ENCODE peak calls at places on chromosome 2, in four cellular contexts. B is HL-60, V is K562, S is GM12878. R is an unnamed sample.

GRCh38 chr2:3572620-3573019 is 2.4 kb upstream of the RPS7 start:
- DNase-seq in B (no peak), V (no peak), S (no peak), R (no peak)

GRCh38 chr2:72115361-72116080 is 32.1 kb downstream of the CYP26B1 start:
- DNase-seq in V (no peak), S (no peak), B (no peak), R (no peak)

GRCh38 chr2:23662466-23662865 is 264.5 kb downstream of the ATAD2B start:
- DNase-seq in S (no peak), V (no peak), B (no peak), R (no peak)

GRCh38 chr2:241902357-241902991 is 32.9 kb downstream of the RTP5 start:
- DNase-seq in V (no peak), S (no peak), B (no peak), R (no peak)

GRCh38 chr2:60948926-60949579 is 67.7 kb downstream of the REL start:
- DNase-seq in V (no peak), B (no peak), S (no peak), R (no peak)

GRCh38 chr2:239522002-239522739 is 121.4 kb upstream of the HDAC4 start:
- DNase-seq in S (no peak), V (peak), B (no peak), R (no peak)

GRCh38 chr2:241574911-241575623 is 16.5 kb downstream of the BOK start:
- DNase-seq in V (no peak), S (no peak), B (no peak), R (no peak)

GRCh38 chr2:240946046-240946445 is 39.9 kb downstream of the CROCC2 start:
- DNase-seq in V (no peak), S (no peak), B (no peak), R (no peak)

GRCh38 chr2:233084488-233084887 is 24.3 kb downstream of the INPP5D start:
- DNase-seq in V (no peak), B (peak), S (peak), R (no peak)

GRCh38 chr2:104758199-104758620 is 95.7 kb upstream of the POU3F3 start:
- DNase-seq in V (no peak), S (no peak), B (no peak), R (no peak)

GRCh38 chr2:176188218-176188968 is at the start of gene HOXD1:
- DNase-seq in V (peak), B (no peak), S (no peak), R (no peak)

GRCh38 chr2:238163494-238164198 is 4.9 kb downstream of the ERFE start:
- DNase-seq in V (no peak), S (no peak), B (no peak), R (peak)

GRCh38 chr2:178825183-178825582 is 18.0 kb upstream of the TTN start:
- DNase-seq in V (no peak), B (no peak), S (no peak), R (no peak)

GRCh38 chr2:101873543-101873942 is 118.2 kb upstream of the IL1R2 start:
- DNase-seq in S (no peak), B (no peak), V (no peak), R (no peak)

GRCh38 chr2:220096406-220096805 is 469.0 kb downstream of the SLC4A3 start:
- DNase-seq in S (no peak), V (no peak), B (no peak), R (no peak)
- TF ChIP-seq SPI1 in S (no peak), V (no peak), B (no peak), R (no peak)

DNA sequence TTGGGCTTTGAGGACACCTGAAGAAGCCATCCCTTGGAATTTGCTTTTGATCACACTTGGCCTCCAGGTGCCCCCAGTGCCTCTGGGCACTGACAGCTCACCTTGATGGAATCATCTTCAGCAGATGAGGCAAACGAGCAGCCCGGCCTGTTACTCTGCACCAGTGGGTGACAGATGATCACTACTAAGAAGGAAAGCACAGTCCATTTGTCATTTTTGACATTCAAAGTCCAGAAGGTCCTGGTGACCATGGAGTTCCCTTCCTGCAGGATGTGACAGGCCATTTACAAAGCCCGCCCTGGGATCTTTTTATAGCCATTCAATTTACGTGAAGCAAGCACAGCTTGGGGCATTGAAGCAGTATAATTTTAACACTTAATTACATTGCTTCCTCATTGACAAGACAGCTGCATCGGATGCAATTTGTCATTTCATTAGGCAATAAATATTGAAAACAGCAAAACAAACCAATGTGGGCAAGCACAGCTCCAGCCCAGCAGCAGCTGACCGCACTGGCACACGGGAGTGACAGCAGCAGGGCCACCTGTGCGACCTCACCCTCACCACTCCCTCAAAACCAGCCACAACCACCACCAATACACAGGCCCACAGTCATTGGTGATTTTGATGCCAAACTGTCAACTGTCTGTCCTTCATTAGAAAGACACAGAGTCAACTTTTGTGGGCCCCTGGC is 76.0 kb upstream of the SLC66A3 start:
- DNase-seq in V (no peak), B (no peak), S (no peak), R (no peak)
- TF ChIP-seq SPI1 in V (no peak), B (no peak), S (no peak), R (no peak)

DNA sequence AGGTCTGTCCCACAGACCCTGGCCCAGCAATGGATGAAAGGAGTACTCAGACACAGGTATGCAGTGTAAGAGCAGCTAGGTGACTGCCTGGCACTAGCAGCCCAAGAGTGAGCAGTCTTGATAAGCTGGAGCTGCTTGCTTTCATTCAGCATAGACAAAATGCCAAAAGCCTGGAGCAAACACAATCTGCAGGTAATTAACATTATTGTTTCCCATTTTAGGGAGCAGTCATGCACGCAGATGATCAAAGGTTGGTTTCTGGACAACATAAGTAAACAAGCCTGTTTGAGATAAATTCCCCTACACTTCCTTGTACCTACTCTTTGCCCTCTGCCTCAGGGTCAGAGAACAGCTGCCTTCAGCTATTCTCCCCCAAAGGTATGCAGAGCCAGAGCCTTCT is 73.7 kb upstream of the MSTN start:
- DNase-seq in S (no peak), B (no peak), V (no peak), R (no peak)
- TF ChIP-seq SPI1 in S (no peak), B (no peak), V (no peak), R (no peak)

GRCh38 chr2:172009823-172010222 is 10.1 kb downstream of the METAP1D start:
- DNase-seq in V (no peak), B (no peak), S (no peak), R (no peak)
- TF ChIP-seq SPI1 in V (no peak), B (no peak), S (no peak), R (no peak)

GRCh38 chr2:207512356-207512755 is 17.4 kb upstream of the CREB1 start:
- DNase-seq in V (no peak), S (no peak), B (no peak), R (no peak)

GRCh38 chr2:207513577-207514257 is 16.0 kb upstream of the CREB1 start:
- DNase-seq in B (no peak), V (no peak), S (no peak), R (no peak)

GRCh38 chr2:207516206-207516605 is 13.6 kb upstream of the CREB1 start:
- DNase-seq in S (no peak), B (no peak), V (no peak), R (no peak)

GRCh38 chr2:207514451-207514850 is 15.3 kb upstream of the CREB1 start:
- DNase-seq in B (no peak), V (no peak), S (no peak), R (no peak)

DNA sequence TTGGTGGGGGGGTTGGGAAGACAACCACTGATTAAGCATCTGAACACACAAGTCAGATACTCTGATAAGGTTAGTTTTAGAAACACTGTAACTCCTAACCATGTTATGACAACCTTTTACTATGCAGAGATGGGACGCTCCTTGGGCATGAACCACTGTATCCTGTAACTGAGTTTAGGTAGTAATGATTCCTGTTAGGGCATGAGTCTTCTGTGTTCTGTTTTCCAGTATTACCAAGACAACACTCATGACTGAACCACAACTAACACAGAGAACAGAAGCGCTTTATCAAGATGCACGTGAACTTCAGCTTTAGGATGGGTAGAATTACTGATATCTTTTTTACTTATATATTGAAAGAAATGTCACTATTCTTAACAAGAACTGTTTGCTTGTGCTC is 14.1 kb upstream of the CREB1 start:
- DNase-seq in S (no peak), V (no peak), B (no peak), R (no peak)
- TF ChIP-seq SPI1 in S (no peak), V (no peak), B (no peak), R (no peak)

GRCh38 chr2:191782351-191782750 is 64.5 kb downstream of the CAVIN2 start:
- DNase-seq in S (no peak), V (no peak), B (no peak), R (no peak)

GRCh38 chr2:191789791-191790190 is 57.1 kb downstream of the CAVIN2 start:
- DNase-seq in V (no peak), B (no peak), S (no peak), R (no peak)

GRCh38 chr2:191783416-191783815 is 63.5 kb downstream of the CAVIN2 start:
- DNase-seq in S (no peak), B (no peak), V (no peak), R (no peak)

GRCh38 chr2:191790737-191791136 is 56.2 kb downstream of the CAVIN2 start:
- DNase-seq in V (no peak), B (no peak), S (no peak), R (no peak)

DNA sequence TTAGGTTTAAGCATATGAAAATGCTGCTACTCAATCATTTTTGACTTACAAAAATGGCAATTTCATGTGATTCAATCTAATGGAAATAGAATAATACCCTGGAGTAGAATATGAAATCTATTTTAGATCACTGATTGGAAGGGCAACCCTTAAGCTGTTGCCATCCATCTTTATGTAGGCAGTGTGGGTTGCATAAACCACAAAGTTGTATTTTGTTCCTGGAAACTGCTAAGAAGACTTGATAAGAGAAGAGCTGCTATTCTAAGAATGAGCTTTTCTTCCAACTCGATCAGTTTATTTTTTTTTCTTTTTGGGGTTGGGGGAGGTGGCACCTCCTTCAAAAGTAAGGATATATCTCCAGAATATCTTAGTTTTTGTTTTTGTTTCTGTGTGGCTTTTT is 60.2 kb downstream of the CAVIN2 start:
- DNase-seq in S (no peak), V (no peak), B (no peak), R (no peak)
- TF ChIP-seq SPI1 in S (no peak), V (no peak), B (no peak), R (no peak)

DNA sequence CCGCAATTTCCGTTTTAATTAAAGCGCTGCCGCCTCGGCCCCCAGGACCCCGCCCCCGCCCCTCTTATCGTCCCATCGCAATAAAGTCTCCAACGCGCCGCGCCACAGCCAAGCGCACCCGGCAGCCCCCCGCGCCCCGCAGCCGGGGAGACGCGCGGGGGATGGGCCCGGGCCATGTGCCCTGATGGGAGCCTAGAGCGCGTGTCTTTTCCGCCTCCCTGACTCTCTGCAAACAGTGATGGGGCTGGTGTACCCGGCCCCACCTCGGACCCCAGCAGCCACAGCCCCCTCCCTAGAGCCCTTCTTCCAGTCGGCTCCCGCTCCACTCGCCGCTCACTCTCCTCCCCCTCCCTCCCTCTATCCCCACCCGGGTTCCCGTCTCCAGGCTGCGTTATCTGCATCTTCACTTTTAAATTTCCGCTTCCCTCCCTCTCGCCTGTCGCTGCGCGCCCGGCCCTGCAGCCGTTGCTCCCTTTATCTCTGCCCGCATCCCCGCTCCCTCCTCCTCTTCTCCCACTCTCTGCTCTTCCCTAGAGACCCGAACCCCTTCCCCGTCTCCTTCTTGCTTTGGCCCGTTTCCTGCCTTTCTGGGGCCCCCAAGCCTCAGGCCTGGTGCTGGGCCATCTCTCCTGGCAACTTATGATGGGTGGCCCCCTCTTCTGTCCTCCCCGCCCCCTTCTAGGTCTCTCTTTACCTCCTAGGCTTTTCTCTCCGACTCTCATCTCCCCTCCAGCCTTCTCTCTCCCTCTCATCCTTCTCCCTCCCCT is 524 bp upstream of the FEV start:
- DNase-seq in S (no peak), B (no peak), V (peak), R (peak)
- TF ChIP-seq SPI1 in S (no peak), B (no peak), V (no peak), R (no peak)

DNA sequence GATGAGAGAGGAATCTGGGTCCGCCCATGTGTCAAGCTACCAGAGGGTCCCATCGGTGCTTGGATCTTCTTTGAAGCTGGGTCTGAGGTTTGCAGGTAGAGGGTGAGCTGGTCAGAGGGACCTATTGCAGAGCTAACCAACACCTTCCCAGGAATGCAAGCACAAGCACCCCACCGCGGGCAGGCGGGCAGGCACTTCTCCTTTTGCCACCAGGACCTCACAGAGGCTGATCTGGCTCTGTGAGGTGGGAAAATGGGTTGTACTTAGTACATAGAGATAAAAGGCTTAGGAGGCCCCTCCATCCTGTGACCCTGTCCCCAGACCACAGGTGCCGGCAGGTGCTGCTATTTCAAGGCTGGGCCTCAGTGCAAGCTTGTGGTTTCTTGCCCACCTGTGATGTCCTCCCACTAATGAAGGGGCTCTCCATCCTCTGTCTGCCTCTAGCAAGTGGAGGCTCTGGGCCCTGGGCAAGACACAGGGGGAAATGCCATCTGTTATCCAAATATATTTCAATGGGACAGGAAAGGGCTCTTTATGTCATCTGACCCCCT is 31.4 kb upstream of the IL37 start:
- DNase-seq in B (no peak), S (no peak), V (no peak), R (no peak)
- TF ChIP-seq SPI1 in B (peak), S (peak), V (peak), R (peak)

GRCh38 chr2:27080140-27080469 is 1.7 kb downstream of the EMILIN1 start:
- DNase-seq in S (no peak), B (no peak), V (no peak), R (no peak)

GRCh38 chr2:27080603-27080938 is 2.2 kb downstream of the EMILIN1 start:
- DNase-seq in B (no peak), V (no peak), S (no peak), R (no peak)

GRCh38 chr2:27079233-27080139 is 1.1 kb downstream of the EMILIN1 start:
- DNase-seq in V (no peak), S (no peak), B (no peak), R (no peak)

GRCh38 chr2:27077231-27077630 is 1.2 kb upstream of the EMILIN1 start:
- DNase-seq in B (no peak), S (no peak), V (no peak), R (no peak)

GRCh38 chr2:27078267-27079194 is at the start of gene EMILIN1:
- DNase-seq in S (no peak), B (no peak), V (peak), R (no peak)
- TF ChIP-seq SPI1 in S (no peak), B (no peak), V (no peak), R (no peak)